ENCODE peak calls at places on chromosomes 4 and X, in ten cellular contexts. W is keratinocyte; A is mucosa of descending colon; I is CD8-positive, alpha-beta memory T cell; N is AG04450; B is right lobe of liver; H is GM23248; C is upper lobe of left lung; J is stomach; E is cardiac muscle cell. F is an unnamed sample.

GRCh38 chr4:121217385-121217784 is 53.3 kb upstream of the TNIP3 start:
- DNase-seq in W (no peak), A (no peak), I (no peak), N (peak), B (no peak), H (peak), C (no peak), J (no peak), E (no peak), F (peak)

GRCh38 chr4:71553605-71554004 is 214.8 kb downstream of the SLC4A4 start:
- DNase-seq in W (no peak), A (no peak), I (no peak), N (no peak), B (no peak), H (peak), C (no peak), J (no peak), E (peak), F (peak)

GRCh38 chr4:186669159-186669720 is 54.4 kb downstream of the FAT1 start:
- DNase-seq in W (no peak), A (no peak), I (no peak), N (peak), B (no peak), H (peak), C (peak), J (no peak), E (peak), F (peak)

GRCh38 chr4:26400140-26400539 is 79.3 kb downstream of the RBPJ start:
- DNase-seq in W (no peak), A (no peak), I (no peak), N (no peak), B (no peak), H (no peak), C (no peak), J (no peak), E (no peak), F (no peak)

GRCh38 chrX:71998836-71999509 is 88.3 kb downstream of the NHSL2 start:
- DNase-seq in W (no peak), A (no peak), I (peak), N (no peak), B (no peak), H (peak), C (no peak), J (peak), E (peak), F (no peak)

GRCh38 chrX:149567621-149568417 is 18.1 kb upstream of the HSFX3 start:
- DNase-seq in W (no peak), A (no peak), I (no peak), N (no peak), B (no peak), H (no peak), C (no peak), J (no peak), E (no peak), F (no peak)

GRCh38 chrX:102720237-102721168 is at the start of gene GPRASP3:
- DNase-seq in W (peak), A (peak), I (peak), N (peak), B (peak), H (peak), C (peak), J (peak), E (no peak), F (peak)

GRCh38 chrX:133307637-133308485 is 89.7 kb upstream of the TFDP3 start:
- DNase-seq in W (no peak), A (peak), I (no peak), N (no peak), B (no peak), H (peak), C (no peak), J (no peak), E (peak), F (no peak)

GRCh38 chrX:38271154-38271716 is 50.6 kb upstream of the SRPX start:
- DNase-seq in W (no peak), A (no peak), I (no peak), N (no peak), B (no peak), H (peak), C (no peak), J (no peak), E (no peak), F (no peak)

GRCh38 chr4:118288097-118288496 is 64.7 kb downstream of the PRSS12 start:
- DNase-seq in W (no peak), A (no peak), I (no peak), N (peak), B (no peak), H (peak), C (no peak), J (no peak), E (no peak), F (no peak)

GRCh38 chr4:181952478-181952877 is 290.7 kb upstream of the TENM3 start:
- DNase-seq in W (peak), A (peak), I (no peak), N (peak), B (no peak), H (peak), C (peak), J (no peak), E (no peak), F (peak)

GRCh38 chrX:78652971-78653822 is 5.9 kb downstream of the RTL3 start:
- DNase-seq in W (peak), A (no peak), I (no peak), N (no peak), B (no peak), H (peak), C (no peak), J (no peak), E (no peak), F (peak)

GRCh38 chr4:187992971-187993370 is 2.6 kb upstream of the ZFP42 start:
- DNase-seq in W (no peak), A (no peak), I (no peak), N (no peak), B (no peak), H (no peak), C (no peak), J (no peak), E (no peak), F (no peak)

GRCh38 chr4:67575889-67576329 is 17.4 kb downstream of the STAP1 start:
- DNase-seq in W (no peak), A (no peak), I (no peak), N (no peak), B (no peak), H (no peak), C (no peak), J (no peak), E (no peak), F (no peak)
- H3K4me3 ChIP-seq in W (no peak), A (no peak), I (peak), N (no peak), B (no peak), H (no peak), C (no peak), J (no peak), E (no peak), F (no peak)

DNA sequence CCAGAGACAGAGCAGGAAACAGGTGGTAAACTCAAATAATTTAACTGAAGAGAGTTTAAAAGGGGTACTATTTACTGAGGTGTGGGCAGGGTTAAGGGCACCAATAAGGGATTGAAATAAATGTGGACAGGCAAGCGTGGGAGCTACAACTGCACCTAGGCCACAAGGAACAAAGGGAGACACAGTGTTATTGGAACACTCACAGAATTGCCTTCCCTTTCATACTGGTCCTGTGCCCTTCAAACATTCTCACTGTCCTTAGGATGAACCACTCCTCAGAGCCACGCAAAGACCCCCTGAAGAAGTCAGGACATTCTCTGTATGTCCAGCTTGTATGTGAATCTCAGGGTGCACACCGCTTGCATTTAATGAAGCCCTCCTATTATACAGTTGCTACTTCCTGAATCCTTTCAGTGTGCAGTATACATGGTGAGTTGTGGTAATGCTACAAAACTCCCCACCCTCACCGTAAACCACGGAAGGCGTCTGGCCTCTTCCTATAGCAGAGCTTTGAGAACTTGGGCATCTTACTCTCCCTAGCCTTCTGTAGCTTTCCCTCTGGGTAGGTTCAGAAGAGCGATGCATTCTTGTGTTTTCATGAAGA is 9.6 kb upstream of the MRPL1 start:
- DNase-seq in W (no peak), A (no peak), I (peak), N (no peak), B (no peak), H (no peak), C (no peak), J (no peak), E (no peak), F (no peak)
- H3K4me3 ChIP-seq in W (no peak), A (no peak), I (peak), N (no peak), B (no peak), H (no peak), C (no peak), J (no peak), E (no peak), F (no peak)

GRCh38 chrX:54494970-54495813 is 842 bp downstream of the FGD1 start:
- DNase-seq in W (no peak), A (peak), I (no peak), N (no peak), B (peak), H (peak), C (peak), J (peak), E (peak), F (no peak)

GRCh38 chrX:54495814-54496516 is at the start of gene FGD1:
- DNase-seq in W (no peak), A (peak), I (peak), N (no peak), B (peak), H (peak), C (peak), J (peak), E (peak), F (peak)

GRCh38 chrX:54496936-54497335 is 902 bp upstream of the FGD1 start:
- DNase-seq in W (no peak), A (no peak), I (no peak), N (no peak), B (no peak), H (no peak), C (no peak), J (no peak), E (no peak), F (no peak)

GRCh38 chrX:54494166-54494969 is 1.7 kb downstream of the FGD1 start:
- DNase-seq in W (no peak), A (no peak), I (no peak), N (no peak), B (no peak), H (peak), C (no peak), J (no peak), E (no peak), F (no peak)

DNA sequence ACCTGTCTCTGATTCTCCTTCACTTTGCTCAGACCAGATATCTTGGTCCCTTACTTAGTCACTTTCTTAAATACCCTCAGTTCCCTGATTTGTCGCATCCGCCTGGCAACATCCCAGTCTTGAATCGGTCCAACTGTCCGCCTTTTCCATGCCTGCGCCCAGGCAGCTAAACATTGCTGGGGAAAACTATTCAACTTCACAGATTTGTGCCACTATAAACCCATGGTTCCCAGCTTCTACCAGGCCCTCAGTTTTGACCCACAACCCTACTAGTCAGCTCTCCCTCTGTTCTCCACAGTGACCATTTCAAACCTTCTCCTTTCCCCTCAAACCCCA is 451 bp upstream of the FGD1 start:
- DNase-seq in W (no peak), A (no peak), I (no peak), N (no peak), B (no peak), H (no peak), C (no peak), J (no peak), E (no peak), F (no peak)
- H3K4me3 ChIP-seq in W (no peak), A (no peak), I (no peak), N (peak), B (peak), H (peak), C (no peak), J (peak), E (peak), F (peak)

GRCh38 chrX:103742339-103742738 is 31.6 kb downstream of the TMEM31 start:
- DNase-seq in W (no peak), A (no peak), I (no peak), N (no peak), B (no peak), H (no peak), C (no peak), J (no peak), E (no peak), F (no peak)
- H3K4me3 ChIP-seq in W (no peak), A (no peak), I (no peak), N (no peak), B (no peak), H (no peak), C (no peak), J (no peak), E (no peak), F (no peak)

DNA sequence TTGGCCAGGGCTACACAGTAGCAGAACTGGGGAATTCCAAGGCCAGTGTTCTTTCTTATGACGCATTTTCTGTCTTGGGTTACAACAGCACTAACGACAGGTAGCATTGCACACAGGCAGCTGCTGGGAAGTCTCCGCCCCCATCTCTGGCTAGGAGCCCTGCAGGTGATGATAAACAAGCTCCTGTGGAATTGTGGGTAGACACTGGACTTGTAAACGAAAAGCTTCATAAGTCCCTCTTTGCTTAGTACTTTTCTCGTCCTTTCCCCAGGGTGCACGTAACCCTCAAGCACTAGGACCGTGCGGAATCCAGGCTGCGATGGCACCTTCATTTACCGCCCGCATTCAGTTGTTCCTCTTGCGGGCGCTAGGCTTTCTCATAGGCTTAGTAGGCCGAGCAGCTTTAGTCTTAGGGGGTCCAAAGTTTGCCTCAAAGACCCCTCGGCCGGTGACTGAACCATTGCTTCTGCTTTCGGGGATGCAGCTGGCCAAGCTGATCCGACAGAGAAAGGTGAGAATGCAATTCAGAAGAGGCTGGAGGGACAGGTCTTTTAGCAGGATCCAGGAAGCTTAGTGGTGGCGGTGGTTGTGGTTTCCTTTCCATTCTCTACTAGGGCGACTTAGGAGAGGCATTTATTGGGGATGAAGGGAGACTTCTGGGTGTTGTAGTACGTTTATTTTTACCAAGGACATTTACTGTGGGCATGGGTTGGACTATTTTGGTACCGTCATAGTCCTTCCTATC is at the start of gene FAAH2:
- DNase-seq in W (peak), A (peak), I (peak), N (no peak), B (peak), H (no peak), C (no peak), J (peak), E (peak), F (no peak)
- H3K4me3 ChIP-seq in W (peak), A (no peak), I (peak), N (no peak), B (peak), H (no peak), C (no peak), J (peak), E (peak), F (no peak)

DNA sequence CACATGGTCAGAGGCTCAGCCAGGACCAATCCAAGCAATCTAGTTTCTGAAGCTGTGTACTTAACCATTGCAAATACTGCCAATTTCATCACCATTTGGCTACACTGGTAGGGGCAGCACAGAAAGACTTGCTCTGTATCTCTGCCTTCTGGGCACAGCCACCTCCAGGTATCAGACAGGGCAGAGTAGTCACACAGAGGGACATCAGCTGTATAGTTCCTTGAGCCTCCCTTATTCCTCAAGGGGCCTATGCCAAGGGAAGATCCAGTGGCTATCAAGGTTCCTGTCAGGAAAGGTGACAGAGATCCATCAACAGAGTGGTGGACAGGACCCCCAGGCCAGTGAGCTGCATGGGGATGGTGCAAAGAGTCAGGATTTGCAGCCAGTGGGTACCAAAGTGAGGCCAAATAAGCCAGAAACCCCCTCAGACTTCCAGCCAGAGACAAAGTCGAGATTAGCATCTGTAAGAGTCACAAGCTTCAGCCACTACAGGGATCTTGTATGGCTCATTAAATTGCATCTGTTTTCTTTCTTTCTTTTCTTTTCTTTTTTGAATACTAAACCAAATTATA is 381.6 kb upstream of the CPEB2 start:
- DNase-seq in W (no peak), A (no peak), I (no peak), N (no peak), B (no peak), H (no peak), C (no peak), J (no peak), E (no peak), F (no peak)
- H3K4me3 ChIP-seq in W (no peak), A (no peak), I (no peak), N (no peak), B (no peak), H (no peak), C (no peak), J (no peak), E (no peak), F (no peak)

GRCh38 chr4:10034612-10035104 is 13.4 kb upstream of the SLC2A9 start:
- DNase-seq in W (no peak), A (no peak), I (no peak), N (no peak), B (no peak), H (no peak), C (no peak), J (no peak), E (no peak), F (no peak)

GRCh38 chr4:10034136-10034535 is 12.8 kb upstream of the SLC2A9 start:
- DNase-seq in W (no peak), A (no peak), I (no peak), N (no peak), B (no peak), H (no peak), C (peak), J (no peak), E (no peak), F (no peak)

GRCh38 chr4:10033191-10033881 is 12.0 kb upstream of the SLC2A9 start:
- DNase-seq in W (no peak), A (no peak), I (no peak), N (peak), B (no peak), H (peak), C (peak), J (no peak), E (no peak), F (peak)

GRCh38 chr4:10036926-10037325 is 15.6 kb upstream of the SLC2A9 start:
- DNase-seq in W (no peak), A (no peak), I (no peak), N (no peak), B (no peak), H (no peak), C (no peak), J (no peak), E (no peak), F (no peak)

GRCh38 chr4:10035130-10035529 is 13.8 kb upstream of the SLC2A9 start:
- DNase-seq in W (no peak), A (no peak), I (no peak), N (no peak), B (peak), H (no peak), C (no peak), J (no peak), E (no peak), F (no peak)
- H3K4me3 ChIP-seq in W (no peak), A (no peak), I (no peak), N (no peak), B (no peak), H (no peak), C (no peak), J (no peak), E (no peak), F (no peak)